ENCODE peak calls at places on chromosomes 16 and 17, in five cellular contexts. S is psoas muscle, L is small intestine, F is lower lobe of right lung, Y is tibial artery. K is an unnamed sample.

GRCh38 chr16:76487411-76488064 is 210.3 kb downstream of the CNTNAP4 start:
- DNase-seq in S (no peak), L (no peak), F (no peak), Y (no peak), K (no peak)

GRCh38 chr16:88527186-88527936 is 42.8 kb upstream of the ZC3H18 start:
- DNase-seq in S (peak; percentile 77), L (peak; percentile 72), F (peak; percentile 71), Y (no peak), K (peak; percentile 76)

GRCh38 chr17:57665696-57666095 is 79.4 kb downstream of the CCDC182 start:
- DNase-seq in S (no peak), L (no peak), F (no peak), Y (no peak), K (no peak)

GRCh38 chr17:9402590-9403199 is 172.9 kb downstream of the STX8 start:
- DNase-seq in S (no peak), L (peak; percentile 65), F (no peak), Y (no peak), K (peak; percentile 21)

GRCh38 chr16:79379083-79379482 is 221.5 kb downstream of the MAF start:
- DNase-seq in S (no peak), L (no peak), F (no peak), Y (no peak), K (no peak)

GRCh38 chr17:32335647-32336046 is 6.3 kb downstream of the C17orf75 start:
- DNase-seq in S (no peak), L (no peak), F (no peak), Y (no peak), K (no peak)

GRCh38 chr16:84144859-84145639 is at the start of the genes DNAAF1 and HSDL1:
- DNase-seq in S (peak; percentile 95), L (peak; percentile 88), F (peak; percentile 92), Y (peak; percentile 79), K (peak; percentile 93)

GRCh38 chr16:30183961-30184429 is 593 bp downstream of the CORO1A start:
- DNase-seq in S (peak; percentile 51), L (peak; percentile 71), F (peak; percentile 63), Y (no peak), K (no peak)

GRCh38 chr17:56436142-56436541 is 157.4 kb upstream of the NOG start:
- DNase-seq in S (no peak), L (no peak), F (no peak), Y (no peak), K (no peak)

GRCh38 chr17:33451221-33451620 is 158.1 kb upstream of the ASIC2 start:
- DNase-seq in S (no peak), L (no peak), F (no peak), Y (no peak), K (no peak)

GRCh38 chr17:43720311-43721060 is 38.1 kb downstream of the SOST start:
- DNase-seq in S (peak; percentile 84), L (peak; percentile 77), F (peak; percentile 87), Y (peak; percentile 76), K (peak; percentile 80)

GRCh38 chr17:10198509-10199249 is at the start of gene GAS7:
- DNase-seq in S (peak; percentile 77), L (no peak), F (peak; percentile 72), Y (peak; percentile 76), K (peak; percentile 75)

GRCh38 chr16:8905795-8906591 is 23.8 kb downstream of the LITAFD start:
- DNase-seq in S (no peak), L (no peak), F (no peak), Y (no peak), K (no peak)

GRCh38 chr17:68461589-68461988 is 4.3 kb upstream of the WIPI1 start:
- DNase-seq in S (no peak), L (no peak), F (no peak), Y (no peak), K (no peak)

GRCh38 chr16:73058221-73058615 is 10.3 kb upstream of the ZFHX3 start:
- DNase-seq in S (peak; percentile 79), L (peak; percentile 57), F (peak; percentile 73), Y (peak; percentile 21), K (no peak)

GRCh38 chr16:85372627-85373372 is 240.3 kb upstream of the GSE1 start:
- DNase-seq in S (peak; percentile 80), L (peak; percentile 47), F (no peak), Y (peak; percentile 83), K (no peak)

GRCh38 chr16:87538160-87538559 is 45.3 kb upstream of the ZCCHC14 start:
- DNase-seq in S (no peak), L (no peak), F (no peak), Y (no peak), K (no peak)

GRCh38 chr16:19524866-19525723 is 1.4 kb downstream of the CCP110 start:
- DNase-seq in S (no peak), L (no peak), F (no peak), Y (no peak), K (no peak)

GRCh38 chr17:27349540-27350021 is 55.7 kb downstream of the WSB1 start:
- DNase-seq in S (no peak), L (no peak), F (no peak), Y (no peak), K (no peak)

GRCh38 chr16:46901709-46902108 is 17.5 kb downstream of the GPT2 start:
- DNase-seq in S (no peak), L (no peak), F (no peak), Y (no peak), K (no peak)

GRCh38 chr16:3595521-3596021 is 15.8 kb downstream of the SLX4 start:
- DNase-seq in S (no peak), L (no peak), F (no peak), Y (no peak), K (no peak)

GRCh38 chr17:46028374-46028773 is 29.3 kb downstream of the STH start:
- DNase-seq in S (no peak), L (no peak), F (no peak), Y (no peak), K (no peak)
- H3K4me1 ChIP-seq in S (peaks cover 7% of the 10 kb centered on the region), L (no peaks in the 10 kb centered on the region), F (peaks cover 9% of the 10 kb centered on the region), Y (no peaks in the 10 kb centered on the region), K (peaks cover 2% of the 10 kb centered on the region)

GRCh38 chr17:76915840-76916510 is 47.8 kb downstream of the MGAT5B start:
- DNase-seq in S (no peak), L (no peak), F (no peak), Y (no peak), K (no peak)

GRCh38 chr17:76912585-76912984 is 44.4 kb downstream of the MGAT5B start:
- DNase-seq in S (no peak), L (no peak), F (no peak), Y (no peak), K (no peak)

GRCh38 chr17:76917829-76918228 is 49.6 kb downstream of the MGAT5B start:
- DNase-seq in S (peak; percentile 67), L (no peak), F (no peak), Y (no peak), K (peak; percentile 34)

GRCh38 chr17:76911299-76912007 is 43.2 kb downstream of the MGAT5B start:
- DNase-seq in S (no peak), L (no peak), F (no peak), Y (no peak), K (no peak)

DNA sequence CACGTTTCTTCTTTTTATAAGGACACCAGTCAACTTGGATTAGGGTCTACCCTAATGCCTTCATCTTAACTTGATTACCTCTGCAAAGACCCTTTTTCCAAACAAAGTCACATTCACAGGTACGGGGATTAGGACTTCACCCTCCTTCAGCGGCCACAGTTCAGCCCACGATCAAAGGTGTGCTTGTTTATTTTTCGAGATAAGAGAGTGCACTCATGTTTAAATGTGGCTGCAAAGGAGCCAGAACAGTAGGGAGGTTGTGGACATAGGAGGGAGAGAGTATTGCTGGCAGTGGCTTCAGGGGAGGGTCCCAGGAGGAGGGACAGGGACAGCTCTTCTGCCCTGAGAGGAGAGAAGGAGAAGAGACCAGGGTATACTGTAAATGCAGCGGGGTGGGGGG is 46.7 kb downstream of the MGAT5B start:
- DNase-seq in S (no peak), L (peak; percentile 24), F (no peak), Y (no peak), K (no peak)
- H3K27me3 ChIP-seq in S (no peaks in the 10 kb centered on the region), L (no peaks in the 10 kb centered on the region), F (peaks cover 11% of the 10 kb centered on the region), Y (no peaks in the 10 kb centered on the region), K (no peaks in the 10 kb centered on the region)

DNA sequence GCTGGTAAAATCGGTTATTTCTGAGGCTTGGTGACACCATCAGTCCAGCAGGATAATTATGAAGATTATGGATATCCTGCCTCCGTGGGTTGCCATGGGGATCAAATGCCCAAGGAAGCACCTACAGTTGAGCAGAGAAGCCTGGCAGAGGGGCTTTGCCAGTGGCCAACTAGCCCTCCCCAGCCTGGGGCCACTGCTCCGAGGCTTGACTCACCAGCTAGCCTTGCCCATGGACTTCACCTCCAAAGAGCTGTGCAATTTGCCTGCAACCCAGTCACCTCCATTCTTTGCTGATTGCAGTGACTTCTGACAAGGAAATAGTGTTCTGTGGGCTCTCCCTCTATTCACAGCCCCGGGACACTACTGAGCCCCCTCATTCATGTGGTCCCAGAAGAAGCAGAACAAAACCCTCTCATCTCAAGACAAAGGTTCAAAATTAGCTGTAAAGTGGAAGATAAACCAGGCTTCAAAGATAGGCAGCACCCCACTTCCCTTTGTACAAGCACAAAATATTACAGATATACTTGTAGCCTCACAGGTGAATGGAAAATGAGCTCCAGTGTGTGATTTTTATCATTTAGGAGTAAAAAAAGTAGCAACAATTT is 1.6 kb downstream of the PECAM1 start:
- DNase-seq in S (no peak), L (no peak), F (no peak), Y (no peak), K (no peak)
- H3K4me3 ChIP-seq in S (peak overlapping the region; percentile 59), L (no peak overlapping the region), F (peak overlapping the region; percentile 57), Y (peak overlapping the region; percentile 35), K (no peak overlapping the region)

GRCh38 chr17:67044016-67044772 is at the start of gene CACNG1:
- DNase-seq in S (peak; percentile 96), L (no peak), F (no peak), Y (no peak), K (no peak)
- H3K4me1 ChIP-seq in S (peaks cover 29% of the 10 kb centered on the region), L (no peaks in the 10 kb centered on the region), F (no peaks in the 10 kb centered on the region), Y (no peaks in the 10 kb centered on the region), K (no peaks in the 10 kb centered on the region)

GRCh38 chr16:89924298-89924924 is 1.3 kb downstream of the TUBB3 start:
- DNase-seq in S (no peak), L (no peak), F (no peak), Y (no peak), K (no peak)
- H3K27me3 ChIP-seq in S (no peaks in the 10 kb centered on the region), L (no peaks in the 10 kb centered on the region), F (peaks cover 73% of the 10 kb centered on the region), Y (no peaks in the 10 kb centered on the region), K (no peaks in the 10 kb centered on the region)

GRCh38 chr17:28889996-28890395 is 7.5 kb downstream of the FLOT2 start:
- DNase-seq in S (no peak), L (no peak), F (no peak), Y (no peak), K (no peak)
- H3K4me3 ChIP-seq in S (no peak overlapping the region), L (no peak overlapping the region), F (no peak overlapping the region), Y (no peak overlapping the region), K (no peak overlapping the region)

GRCh38 chr17:76498886-76499667 is 2.1 kb downstream of the RHBDF2 start:
- DNase-seq in S (no peak), L (no peak), F (no peak), Y (no peak), K (no peak)
- H3K4me1 ChIP-seq in S (peaks cover 41% of the 10 kb centered on the region), L (peaks cover 9% of the 10 kb centered on the region), F (peaks cover 66% of the 10 kb centered on the region), Y (peaks cover 32% of the 10 kb centered on the region), K (peaks cover 36% of the 10 kb centered on the region)

GRCh38 chr17:2049333-2050245 is 5.3 kb upstream of the HIC1 start:
- DNase-seq in S (peak; percentile 91), L (peak; percentile 64), F (peak; percentile 92), Y (peak; percentile 82), K (peak; percentile 89)

GRCh38 chr17:2050246-2050866 is 4.5 kb upstream of the HIC1 start:
- DNase-seq in S (peak; percentile 81), L (peak; percentile 51), F (peak; percentile 78), Y (no peak), K (peak; percentile 84)

GRCh38 chr17:2053380-2054261 is 1.3 kb upstream of the HIC1 start:
- DNase-seq in S (peak; percentile 88), L (no peak), F (peak; percentile 80), Y (peak; percentile 73), K (peak; percentile 78)

GRCh38 chr17:2050871-2051387 is 4.0 kb upstream of the HIC1 start:
- DNase-seq in S (peak; percentile 54), L (no peak), F (no peak), Y (no peak), K (no peak)

GRCh38 chr17:2051388-2052237 is 3.3 kb upstream of the HIC1 start:
- DNase-seq in S (peak; percentile 62), L (no peak), F (no peak), Y (no peak), K (no peak)
- H3K27me3 ChIP-seq in S (no peaks in the 10 kb centered on the region), L (peaks cover 5% of the 10 kb centered on the region), F (peaks cover 31% of the 10 kb centered on the region), Y (no peaks in the 10 kb centered on the region), K (no peaks in the 10 kb centered on the region)

K was measured in testis.